ENCODE peak calls at places on chromosomes 13 and 19, in eight cellular contexts. One of them, this sample, is unnamed. For H3K4me1, H3K27me3 and H3K9me3, the result is how much of the 10 kb centered on the place peaks cover.

GRCh38 chr13:55244991-55245644 is 1895.6 kb upstream of the PRR20A start:
- DNase-seq in A673: peak
- DNase-seq in GM23248: no peak
- DNase-seq in heart left ventricle: no peak
- DNase-seq in sigmoid colon: no peak
- DNase-seq in GM12878: no peak
- DNase-seq in H1: peak
- DNase-seq in neural progenitor cell: peak
- DNase-seq in this sample: peak

GRCh38 chr13:98650376-98651107 is 73.6 kb upstream of the STK24 start:
- DNase-seq in A673: no peak
- DNase-seq in GM23248: no peak
- DNase-seq in heart left ventricle: no peak
- DNase-seq in sigmoid colon: no peak
- DNase-seq in GM12878: no peak
- DNase-seq in H1: no peak
- DNase-seq in neural progenitor cell: no peak
- DNase-seq in this sample: no peak

GRCh38 chr13:75129331-75129730 is 352.6 kb downstream of the TBC1D4 start:
- DNase-seq in A673: no peak
- DNase-seq in GM23248: peak
- DNase-seq in heart left ventricle: no peak
- DNase-seq in sigmoid colon: no peak
- DNase-seq in GM12878: no peak
- DNase-seq in H1: no peak
- DNase-seq in neural progenitor cell: no peak
- DNase-seq in this sample: no peak

GRCh38 chr13:80132741-80133601 is 208.0 kb downstream of the SPRY2 start:
- DNase-seq in A673: peak
- DNase-seq in GM23248: peak
- DNase-seq in heart left ventricle: peak
- DNase-seq in sigmoid colon: peak
- DNase-seq in GM12878: no peak
- DNase-seq in H1: no peak
- DNase-seq in neural progenitor cell: peak
- DNase-seq in this sample: peak

GRCh38 chr19:17473041-17473440 is 2.7 kb downstream of the SLC27A1 start:
- DNase-seq in A673: no peak
- DNase-seq in GM23248: peak
- DNase-seq in heart left ventricle: no peak
- DNase-seq in sigmoid colon: no peak
- DNase-seq in GM12878: no peak
- DNase-seq in H1: no peak
- DNase-seq in neural progenitor cell: no peak
- DNase-seq in this sample: peak

GRCh38 chr13:76297331-76297730 is 588.9 kb downstream of the KCTD12 start:
- DNase-seq in A673: no peak
- DNase-seq in GM23248: no peak
- DNase-seq in heart left ventricle: no peak
- DNase-seq in sigmoid colon: no peak
- DNase-seq in GM12878: no peak
- DNase-seq in H1: no peak
- DNase-seq in neural progenitor cell: no peak
- DNase-seq in this sample: no peak

GRCh38 chr19:17441241-17442135 is 7.0 kb downstream of the TMEM221 start:
- DNase-seq in A673: peak
- DNase-seq in GM23248: peak
- DNase-seq in heart left ventricle: no peak
- DNase-seq in sigmoid colon: no peak
- DNase-seq in GM12878: no peak
- DNase-seq in H1: peak
- DNase-seq in neural progenitor cell: peak
- DNase-seq in this sample: peak

GRCh38 chr13:77838271-77838670 is 80.4 kb downstream of the EDNRB start:
- DNase-seq in A673: no peak
- DNase-seq in GM23248: no peak
- DNase-seq in heart left ventricle: no peak
- DNase-seq in sigmoid colon: no peak
- DNase-seq in GM12878: no peak
- DNase-seq in H1: no peak
- DNase-seq in neural progenitor cell: no peak
- DNase-seq in this sample: no peak

GRCh38 chr19:38841787-38842438 is 7.9 kb downstream of the HNRNPL start:
- DNase-seq in A673: no peak
- DNase-seq in GM23248: no peak
- DNase-seq in heart left ventricle: no peak
- DNase-seq in sigmoid colon: no peak
- DNase-seq in GM12878: no peak
- DNase-seq in H1: no peak
- DNase-seq in neural progenitor cell: no peak
- DNase-seq in this sample: no peak

GRCh38 chr13:23740002-23740401 is 149.2 kb downstream of the MIPEP start:
- DNase-seq in A673: no peak
- DNase-seq in GM23248: no peak
- DNase-seq in heart left ventricle: no peak
- DNase-seq in sigmoid colon: no peak
- DNase-seq in GM12878: no peak
- DNase-seq in H1: no peak
- DNase-seq in neural progenitor cell: no peak
- DNase-seq in this sample: no peak
- H3K4me1 ChIP-seq in A673: under half
- H3K4me1 ChIP-seq in GM23248: under half
- H3K4me1 ChIP-seq in heart left ventricle: under half
- H3K4me1 ChIP-seq in sigmoid colon: under half
- H3K4me1 ChIP-seq in GM12878: under half
- H3K4me1 ChIP-seq in H1: under half
- H3K4me1 ChIP-seq in neural progenitor cell: under half
- H3K4me1 ChIP-seq in this sample: under half

DNA sequence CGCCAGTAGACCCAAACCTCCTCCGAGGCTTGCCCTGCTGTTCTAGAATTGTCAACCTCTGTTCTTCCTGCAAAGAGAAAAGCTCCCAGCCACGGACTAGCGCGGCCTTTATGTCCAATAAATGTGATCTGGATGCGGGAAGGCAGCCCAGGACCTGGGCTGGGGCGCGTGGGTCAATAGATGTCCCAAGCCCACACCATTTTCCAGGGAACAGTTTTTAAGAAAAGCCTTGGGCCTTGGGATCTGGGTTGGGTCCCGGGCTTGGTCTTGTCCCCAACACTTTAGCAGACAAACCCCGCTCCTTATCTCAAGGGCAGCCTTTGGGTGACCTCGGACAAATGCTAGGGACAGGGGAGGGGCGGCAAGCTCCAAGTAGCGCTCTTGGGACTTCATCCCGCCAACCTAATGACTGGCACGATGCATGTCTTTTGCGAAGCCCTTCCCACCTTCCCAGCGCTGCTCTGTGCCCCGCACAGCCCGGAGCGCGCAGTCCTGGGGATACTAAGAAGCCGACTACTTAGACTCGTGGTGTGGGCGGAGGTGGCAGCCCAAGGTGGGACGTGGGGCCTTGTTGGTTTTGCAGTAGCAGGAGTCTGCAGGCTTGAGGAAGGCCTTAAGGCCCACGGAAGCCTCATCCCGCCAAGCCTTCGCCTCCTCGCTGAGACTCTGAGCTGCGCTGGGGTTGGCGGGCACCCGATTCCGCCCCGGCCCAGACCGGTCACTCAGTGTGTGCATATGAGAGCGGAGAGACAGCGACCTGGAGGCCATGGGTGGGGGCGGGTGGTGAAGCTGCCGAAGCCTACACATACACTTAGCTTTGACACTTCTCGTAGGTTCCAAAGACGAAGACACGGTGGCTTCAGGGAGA is 10.8 kb downstream of the SOX21 start:
- DNase-seq in A673: no peak
- DNase-seq in GM23248: no peak
- DNase-seq in heart left ventricle: no peak
- DNase-seq in sigmoid colon: no peak
- DNase-seq in GM12878: no peak
- DNase-seq in H1: peak
- DNase-seq in neural progenitor cell: no peak
- DNase-seq in this sample: no peak
- H3K27me3 ChIP-seq in A673: half or more
- H3K27me3 ChIP-seq in GM23248: half or more
- H3K27me3 ChIP-seq in heart left ventricle: half or more
- H3K27me3 ChIP-seq in sigmoid colon: half or more
- H3K27me3 ChIP-seq in GM12878: under half
- H3K27me3 ChIP-seq in H1: half or more
- H3K27me3 ChIP-seq in neural progenitor cell: under half
- H3K27me3 ChIP-seq in this sample: under half

GRCh38 chr19:51377422-51377821 is 5.0 kb upstream of the NKG7 start:
- DNase-seq in A673: no peak
- DNase-seq in GM23248: no peak
- DNase-seq in heart left ventricle: no peak
- DNase-seq in sigmoid colon: no peak
- DNase-seq in GM12878: no peak
- DNase-seq in H1: no peak
- DNase-seq in neural progenitor cell: no peak
- DNase-seq in this sample: no peak
- H3K9me3 ChIP-seq in A673: under half
- H3K9me3 ChIP-seq in GM23248: under half
- H3K9me3 ChIP-seq in heart left ventricle: under half
- H3K9me3 ChIP-seq in sigmoid colon: under half
- H3K9me3 ChIP-seq in GM12878: under half
- H3K9me3 ChIP-seq in H1: under half
- H3K9me3 ChIP-seq in neural progenitor cell: under half
- H3K9me3 ChIP-seq in this sample: under half

GRCh38 chr19:13076320-13076719 is 26.3 kb downstream of the LYL1 start:
- DNase-seq in A673: no peak
- DNase-seq in GM23248: no peak
- DNase-seq in heart left ventricle: no peak
- DNase-seq in sigmoid colon: no peak
- DNase-seq in GM12878: no peak
- DNase-seq in H1: no peak
- DNase-seq in neural progenitor cell: no peak
- DNase-seq in this sample: no peak

GRCh38 chr19:13078897-13079541 is 23.6 kb downstream of the LYL1 start:
- DNase-seq in A673: no peak
- DNase-seq in GM23248: no peak
- DNase-seq in heart left ventricle: peak
- DNase-seq in sigmoid colon: peak
- DNase-seq in GM12878: no peak
- DNase-seq in H1: no peak
- DNase-seq in neural progenitor cell: no peak
- DNase-seq in this sample: no peak

GRCh38 chr19:13079542-13079986 is 23.1 kb downstream of the LYL1 start:
- DNase-seq in A673: peak
- DNase-seq in GM23248: peak
- DNase-seq in heart left ventricle: no peak
- DNase-seq in sigmoid colon: peak
- DNase-seq in GM12878: no peak
- DNase-seq in H1: no peak
- DNase-seq in neural progenitor cell: no peak
- DNase-seq in this sample: peak

GRCh38 chr19:13076787-13077186 is 25.9 kb downstream of the LYL1 start:
- DNase-seq in A673: no peak
- DNase-seq in GM23248: no peak
- DNase-seq in heart left ventricle: peak
- DNase-seq in sigmoid colon: no peak
- DNase-seq in GM12878: no peak
- DNase-seq in H1: no peak
- DNase-seq in neural progenitor cell: no peak
- DNase-seq in this sample: no peak

DNA sequence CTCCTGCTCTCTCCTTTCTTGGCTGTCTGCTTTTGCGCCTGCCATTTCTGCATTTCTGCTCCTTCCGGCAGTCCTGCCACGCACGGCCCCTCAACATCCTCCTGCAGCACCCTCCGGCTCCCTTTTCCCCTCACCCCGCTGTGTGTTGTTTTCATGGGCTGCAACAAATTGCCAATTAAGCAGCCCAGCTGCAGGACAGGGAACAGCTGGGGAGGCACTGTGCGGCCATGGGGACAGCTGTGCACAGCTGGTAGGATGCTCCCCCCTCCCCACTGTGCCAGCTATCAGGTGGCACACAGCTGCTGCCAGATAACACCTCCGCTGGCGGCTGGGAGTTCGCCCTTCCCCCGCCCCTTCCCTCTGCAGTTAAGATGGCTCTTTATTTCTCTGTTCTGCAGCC is 25.4 kb downstream of the LYL1 start:
- DNase-seq in A673: no peak
- DNase-seq in GM23248: no peak
- DNase-seq in heart left ventricle: peak
- DNase-seq in sigmoid colon: no peak
- DNase-seq in GM12878: no peak
- DNase-seq in H1: no peak
- DNase-seq in neural progenitor cell: no peak
- DNase-seq in this sample: peak
- H3K4me1 ChIP-seq in A673: under half
- H3K4me1 ChIP-seq in GM23248: under half
- H3K4me1 ChIP-seq in heart left ventricle: half or more
- H3K4me1 ChIP-seq in sigmoid colon: under half
- H3K4me1 ChIP-seq in GM12878: under half
- H3K4me1 ChIP-seq in H1: under half
- H3K4me1 ChIP-seq in neural progenitor cell: under half
- H3K4me1 ChIP-seq in this sample: under half